ENCODE peak calls at places on chromosomes 3 and 15, in seven cellular contexts. L, Z, U, P, Y, E and D are unnamed samples.

GRCh38 chr15:75731248-75732100 is 18.8 kb upstream of the CSPG4 start:
- DNase-seq in U (no peak), E (no peak), Y (peak; percentile 60), Z (no peak), P (no peak), L (no peak), D (no peak)

GRCh38 chr3:101950985-101951733 is 101.8 kb downstream of the NFKBIZ start:
- DNase-seq in E (no peak), U (no peak), Z (no peak), P (no peak), Y (no peak), L (no peak), D (no peak)

GRCh38 chr3:175020101-175020500 is 161.0 kb downstream of the NAALADL2 start:
- DNase-seq in Z (no peak), U (no peak), L (no peak), E (no peak), P (no peak), Y (no peak), D (no peak)

GRCh38 chr3:143119974-143120715 is 574 bp downstream of the CHST2 start:
- DNase-seq in L (no peak), E (peak; percentile 51), Z (peak; percentile 45), P (no peak), U (peak; percentile 16), Y (peak; percentile 80), D (no peak)

GRCh38 chr3:14811733-14812132 is 7.0 kb upstream of the FGD5 start:
- DNase-seq in U (no peak), Z (no peak), E (no peak), P (no peak), Y (no peak), L (no peak), D (no peak)

GRCh38 chr3:124429129-124429815 is 301.0 kb upstream of the UMPS start:
- DNase-seq in E (no peak), Z (no peak), Y (peak; percentile 36), L (no peak), P (no peak), U (no peak), D (no peak)

GRCh38 chr3:129824926-129825541 is 68.5 kb downstream of the TMCC1 start:
- DNase-seq in L (no peak), U (peak; percentile 11), E (peak; percentile 69), Y (peak; percentile 84), P (no peak), Z (peak; percentile 50), D (no peak)

GRCh38 chr15:52653451-52653964 is 25.7 kb downstream of the ATOSA start:
- DNase-seq in P (no peak), Y (peak; percentile 14), E (no peak), Z (no peak), U (no peak), L (no peak), D (no peak)

GRCh38 chr3:134792700-134793099 is 2.4 kb upstream of the EPHB1 start:
- DNase-seq in U (no peak), Y (no peak), Z (no peak), E (no peak), P (no peak), L (no peak), D (no peak)

GRCh38 chr3:61352300-61352699 is 101.0 kb upstream of the FHIT start:
- DNase-seq in P (no peak), U (no peak), L (no peak), Y (peak; percentile 11), E (no peak), Z (no peak), D (no peak)

GRCh38 chr3:29515451-29515850 is 234.6 kb downstream of the RBMS3 start:
- DNase-seq in Z (no peak), E (no peak), L (no peak), P (no peak), Y (no peak), U (no peak), D (no peak)

GRCh38 chr3:177284383-177284881 is 87.2 kb upstream of the TBL1XR1 start:
- DNase-seq in L (no peak), P (no peak), Z (peak; percentile 6), E (no peak), Y (no peak), U (no peak), D (peak; percentile 51)

GRCh38 chr3:63576826-63577225 is 75.6 kb upstream of the SNTN start:
- DNase-seq in Z (no peak), E (peak; percentile 69), Y (peak; percentile 96), P (no peak), U (no peak), L (no peak), D (no peak)

GRCh38 chr3:114294940-114295480 is 1.2 kb downstream of the TIGIT start:
- DNase-seq in Z (no peak), P (no peak), L (no peak), U (no peak), Y (no peak), E (no peak), D (no peak)

GRCh38 chr15:37014137-37014536 is 86.2 kb downstream of the MEIS2 start:
- DNase-seq in P (no peak), L (no peak), Y (no peak), E (no peak), U (no peak), Z (no peak), D (no peak)

GRCh38 chr3:15361494-15362214 is 29.3 kb upstream of the SH3BP5 start:
- DNase-seq in Y (no peak), Z (no peak), L (no peak), U (peak; percentile 3), E (no peak), P (no peak), D (no peak)

GRCh38 chr3:41117398-41117870 is 81.9 kb upstream of the CTNNB1 start:
- DNase-seq in P (peak; percentile 57), E (no peak), U (peak; percentile 67), Y (peak; percentile 7), L (peak; percentile 56), Z (peak; percentile 12), D (peak; percentile 97)

GRCh38 chr3:169173231-169173630 is 490.3 kb downstream of the MECOM start:
- DNase-seq in E (no peak), P (no peak), U (no peak), Z (no peak), L (no peak), Y (peak; percentile 27), D (no peak)

GRCh38 chr3:109369510-109369909 is 32.2 kb upstream of the DPPA4 start:
- DNase-seq in L (no peak), P (no peak), Z (no peak), U (no peak), E (no peak), Y (no peak), D (no peak)

GRCh38 chr3:60884005-60884404 is 367.2 kb downstream of the FHIT start:
- DNase-seq in Y (no peak), U (no peak), L (no peak), E (no peak), P (no peak), Z (no peak), D (no peak)

GRCh38 chr3:172074578-172074977 is 35.2 kb downstream of the FNDC3B start:
- DNase-seq in L (no peak), P (no peak), E (no peak), Z (no peak), U (no peak), Y (no peak), D (peak; percentile 91)

GRCh38 chr3:179771797-179772196 is 119.0 kb downstream of the USP13 start:
- DNase-seq in P (no peak), U (no peak), Z (no peak), E (no peak), Y (peak; percentile 12), L (no peak), D (no peak)

GRCh38 chr3:151843275-151843674 is 29.4 kb downstream of the AADAC start:
- DNase-seq in Y (peak; percentile 75), E (peak; percentile 84), U (no peak), L (no peak), P (no peak), Z (no peak), D (no peak)